ENCODE peak calls at places on chromosomes 3 and 15, in seven cellular contexts. E is cardiac muscle cell, S is Right ventricle myocardium superior, R is DMS153, T is Daoy, Q is heart left ventricle, H is ureter. I is an unnamed sample.
A peak's percentile ranks its signal among the peaks of the same experiment; 100 is the strongest.

GRCh38 chr15:59543721-59544547 is 67.6 kb upstream of the GCNT3 start:
- DNase-seq in E (no peak), S (no peak), R (no peak), T (no peak), Q (no peak), H (no peak), I (no peak)

GRCh38 chr3:149969110-149969944 is 1.4 kb downstream of the PFN2 start:
- DNase-seq in E (peak; percentile 79), S (no peak), R (peak; percentile 37), T (peak; percentile 89), Q (peak; percentile 53), H (peak; percentile 54), I (peak; percentile 16)

GRCh38 chr15:66298803-66299251 is 5.5 kb downstream of the DIS3L start:
- DNase-seq in E (no peak), S (no peak), R (no peak), T (no peak), Q (no peak), H (no peak), I (no peak)

GRCh38 chr3:11564577-11565001 is 79.1 kb downstream of the VGLL4 start:
- DNase-seq in E (no peak), S (no peak), R (no peak), T (no peak), Q (no peak), H (peak; percentile 39), I (no peak)

GRCh38 chr15:69523010-69524001 is 70.7 kb downstream of the RPLP1 start:
- DNase-seq in E (peak; percentile 84), S (peak; percentile 81), R (peak; percentile 13), T (peak; percentile 73), Q (peak; percentile 68), H (peak; percentile 71), I (no peak)

GRCh38 chr3:22141769-22142168 is 390.8 kb upstream of the ZNF385D start:
- DNase-seq in E (no peak), S (no peak), R (peak; percentile 61), T (no peak), Q (no peak), H (no peak), I (peak; percentile 25)

GRCh38 chr3:46713048-46713897 is 4.4 kb downstream of the PRSS50 start:
- DNase-seq in E (no peak), S (no peak), R (no peak), T (no peak), Q (no peak), H (peak; percentile 34), I (no peak)

GRCh38 chr15:93302080-93302765 is 213.2 kb upstream of the RGMA start:
- DNase-seq in E (no peak), S (no peak), R (no peak), T (no peak), Q (no peak), H (no peak), I (no peak)

GRCh38 chr3:146504546-146505197 is 35.3 kb upstream of the PLSCR2 start:
- DNase-seq in E (no peak), S (no peak), R (no peak), T (peak; percentile 13), Q (no peak), H (no peak), I (no peak)

GRCh38 chr15:41919954-41920538 is 26.2 kb upstream of the SPTBN5 start:
- DNase-seq in E (no peak), S (no peak), R (no peak), T (no peak), Q (no peak), H (no peak), I (no peak)

GRCh38 chr3:50192689-50193141 is 1.3 kb downstream of the GNAT1 start:
- DNase-seq in E (peak; percentile 80), S (peak; percentile 80), R (no peak), T (peak; percentile 51), Q (peak; percentile 62), H (peak; percentile 67), I (no peak)

GRCh38 chr3:192352142-192352541 is 375.2 kb downstream of the FGF12 start:
- DNase-seq in E (no peak), S (no peak), R (no peak), T (no peak), Q (no peak), H (no peak), I (no peak)

GRCh38 chr3:196726788-196727675 is 12.6 kb upstream of the PAK2 start:
- DNase-seq in E (no peak), S (no peak), R (no peak), T (peak; percentile 63), Q (no peak), H (no peak), I (no peak)

GRCh38 chr15:101446527-101447167 is 42.9 kb downstream of the PCSK6 start:
- DNase-seq in E (no peak), S (peak; percentile 43), R (no peak), T (no peak), Q (no peak), H (no peak), I (no peak)

GRCh38 chr3:20912406-20912805 is 726.4 kb upstream of the SGO1 start:
- DNase-seq in E (no peak), S (no peak), R (no peak), T (no peak), Q (no peak), H (no peak), I (no peak)

GRCh38 chr3:111650378-111651275 is 55.5 kb upstream of the ZBED2 start:
- DNase-seq in E (no peak), S (no peak), R (no peak), T (no peak), Q (no peak), H (no peak), I (no peak)

GRCh38 chr15:45253330-45253729 is 1.3 kb downstream of the SLC28A2 start:
- DNase-seq in E (no peak), S (no peak), R (no peak), T (peak; percentile 5), Q (no peak), H (no peak), I (no peak)

GRCh38 chr3:13795816-13796215 is 84.1 kb downstream of the WNT7A start:
- DNase-seq in E (no peak), S (no peak), R (no peak), T (no peak), Q (no peak), H (no peak), I (no peak)

GRCh38 chr3:149199474-149199873 is 22.2 kb downstream of the CP start:
- DNase-seq in E (no peak), S (no peak), R (peak; percentile 76), T (peak; percentile 40), Q (no peak), H (no peak), I (no peak)

GRCh38 chr3:193446975-193447602 is 68.5 kb upstream of the ATP13A5 start:
- DNase-seq in E (no peak), S (no peak), R (no peak), T (no peak), Q (no peak), H (no peak), I (no peak)

GRCh38 chr3:124882749-124883148 is 4.4 kb downstream of the ITGB5 start:
- DNase-seq in E (no peak), S (no peak), R (no peak), T (peak; percentile 40), Q (no peak), H (no peak), I (no peak)

GRCh38 chr3:40476478-40477470 is at the start of gene ZNF619:
- DNase-seq in E (no peak), S (peak; percentile 87), R (peak; percentile 5), T (peak; percentile 69), Q (peak; percentile 83), H (peak; percentile 75), I (peak; percentile 11)

GRCh38 chr15:74387988-74388955 is 20.8 kb upstream of the CYP11A1 start:
- DNase-seq in E (peak; percentile 56), S (no peak), R (no peak), T (no peak), Q (no peak), H (no peak), I (no peak)

GRCh38 chr3:193803288-193803687 is 210.3 kb downstream of the OPA1 start:
- DNase-seq in E (no peak), S (no peak), R (peak; percentile 45), T (no peak), Q (no peak), H (no peak), I (no peak)

GRCh38 chr3:33037479-33037878 is 59.5 kb downstream of the GLB1 start:
- DNase-seq in E (no peak), S (no peak), R (no peak), T (no peak), Q (no peak), H (no peak), I (no peak)

GRCh38 chr3:136860541-136860940 is 1.5 kb upstream of the NCK1 start:
- DNase-seq in E (peak; percentile 2), S (no peak), R (peak; percentile 50), T (no peak), Q (no peak), H (no peak), I (no peak)

GRCh38 chr3:159829056-159829995 is 159.3 kb upstream of the IL12A start:
- DNase-seq in E (no peak), S (no peak), R (peak; percentile 89), T (peak; percentile 73), Q (peak; percentile 60), H (peak; percentile 79), I (no peak)

GRCh38 chr3:146517684-146518435 is 26.5 kb downstream of the PLSCR1 start:
- DNase-seq in E (peak; percentile 85), S (no peak), R (peak; percentile 90), T (no peak), Q (no peak), H (no peak), I (no peak)

I was measured in NCI-H187 treated with DMSO at 0.1 percent for 48 hours.